ENCODE peak calls at places on chromosome 14, in seven cellular contexts. T, X, Z, B, A, D and F are unnamed samples.

GRCh38 chr14:34098045-34098984 is 147.4 kb upstream of the EGLN3 start:
- DNase-seq in T (no peak), A (peak), Z (peak), X (no peak), B (peak), D (peak), F (peak)

GRCh38 chr14:20436363-20436755 is 393 bp upstream of the KLHL33 start:
- DNase-seq in T (peak), A (no peak), X (no peak), D (no peak), B (peak), Z (peak), F (no peak)

GRCh38 chr14:98555440-98555839 is 716.6 kb downstream of the BCL11B start:
- DNase-seq in B (no peak), X (no peak), T (no peak), A (no peak), D (no peak), Z (no peak), F (no peak)

GRCh38 chr14:39431416-39432178 is 636 bp downstream of the FBXO33 start:
- DNase-seq in X (peak), T (no peak), D (peak), Z (peak), A (peak), B (peak), F (peak)

GRCh38 chr14:101719708-101720107 is 41.8 kb upstream of the PPP2R5C start:
- DNase-seq in A (no peak), D (no peak), X (peak), T (no peak), Z (no peak), B (no peak), F (no peak)

GRCh38 chr14:76836029-76836630 is 9.9 kb downstream of the LRRC74A start:
- DNase-seq in D (peak), X (no peak), B (peak), Z (no peak), A (no peak), T (no peak), F (no peak)

GRCh38 chr14:22547309-22547947 is 41.6 kb downstream of the DAD1 start:
- DNase-seq in B (no peak), X (no peak), A (no peak), T (no peak), Z (no peak), D (no peak), F (peak)

GRCh38 chr14:71358209-71358931 is 451.1 kb downstream of the PCNX1 start:
- DNase-seq in B (no peak), D (no peak), A (no peak), T (no peak), Z (no peak), X (no peak), F (no peak)

GRCh38 chr14:55514819-55515470 is 65.1 kb upstream of the KTN1 start:
- DNase-seq in X (no peak), T (peak), Z (peak), B (peak), D (no peak), A (no peak), F (no peak)

GRCh38 chr14:34228663-34229001 is 233.4 kb downstream of the SPTSSA start:
- DNase-seq in X (no peak), B (no peak), D (no peak), T (no peak), Z (no peak), A (no peak), F (no peak)

GRCh38 chr14:44316647-44317432 is 190.2 kb downstream of the FSCB start:
- DNase-seq in A (peak), B (peak), X (no peak), T (no peak), D (no peak), Z (peak), F (no peak)